ENCODE peak calls at places on chromosomes 6 and 20, in five cellular contexts. S is NCI-H774; J is anterior cingulate cortex; P is CD4-positive, CD25-positive, alpha-beta regulatory T cell; L is endodermal cell. Y is an unnamed sample.

GRCh38 chr20:653110-653589 is at the start of gene SRXN1:
- DNase-seq in P (peak), L (peak), J (peak), S (peak), Y (peak)

GRCh38 chr20:25148181-25148981 is 47.1 kb upstream of the ENTPD6 start:
- DNase-seq in L (peak), P (peak), J (peak), S (peak), Y (peak)

GRCh38 chr20:62642666-62643520 is 590 bp downstream of the SLCO4A1 start:
- DNase-seq in L (peak), S (no peak), P (peak), J (no peak), Y (no peak)

GRCh38 chr6:1116149-1116548 is 195.7 kb upstream of the FOXQ1 start:
- DNase-seq in L (no peak), S (no peak), P (no peak), J (no peak), Y (no peak)

GRCh38 chr20:48406462-48407235 is 421.1 kb downstream of the PREX1 start:
- DNase-seq in S (no peak), J (no peak), L (no peak), P (no peak), Y (peak)

GRCh38 chr20:61094581-61094980 is 157.5 kb upstream of the CDH4 start:
- DNase-seq in J (no peak), S (no peak), P (no peak), L (no peak), Y (no peak)

GRCh38 chr6:97705568-97705967 is 422.6 kb upstream of the MMS22L start:
- DNase-seq in J (no peak), S (no peak), L (peak), P (no peak), Y (peak)

GRCh38 chr20:44609511-44610312 is 27.3 kb downstream of the PKIG start:
- DNase-seq in L (peak), P (peak), J (peak), S (peak), Y (peak)

GRCh38 chr20:43349841-43350240 is 107.9 kb upstream of the SRSF6 start:
- DNase-seq in L (no peak), S (no peak), P (no peak), J (no peak), Y (no peak)

GRCh38 chr20:50260480-50261221 is 70.0 kb downstream of the CEBPB start:
- DNase-seq in L (no peak), S (peak), J (no peak), P (no peak), Y (no peak)

GRCh38 chr6:1892716-1893115 is 283.0 kb downstream of the FOXC1 start:
- DNase-seq in J (no peak), P (no peak), L (no peak), S (no peak), Y (no peak)

Y was measured in midbrain.